ENCODE peak calls at places on chromosome 2, in seven cellular contexts. One of them, this sample, is unnamed. For H3K9me3, the result is how much of the 10 kb centered on the place peaks cover.

GRCh38 chr2:54979645-54980044 is 70.6 kb downstream of the RTN4 start:
- DNase-seq in stomach: peak
- DNase-seq in tibial nerve: no peak
- DNase-seq in transverse colon: peak
- DNase-seq in SK-N-SH: no peak
- DNase-seq in sigmoid colon: no peak
- DNase-seq in A549: no peak
- DNase-seq in this sample: no peak

GRCh38 chr2:217329023-217329431 is 469.2 kb upstream of the TNP1 start:
- DNase-seq in A549: no peak
- DNase-seq in transverse colon: no peak
- DNase-seq in sigmoid colon: no peak
- DNase-seq in stomach: no peak
- DNase-seq in tibial nerve: no peak
- DNase-seq in SK-N-SH: no peak
- DNase-seq in this sample: no peak

GRCh38 chr2:142769761-142770160 is 107.7 kb upstream of the KYNU start:
- DNase-seq in sigmoid colon: no peak
- DNase-seq in transverse colon: no peak
- DNase-seq in SK-N-SH: no peak
- DNase-seq in tibial nerve: no peak
- DNase-seq in stomach: no peak
- DNase-seq in A549: no peak
- DNase-seq in this sample: no peak

GRCh38 chr2:15875969-15876705 is 64.2 kb upstream of the MYCN start:
- DNase-seq in stomach: no peak
- DNase-seq in SK-N-SH: no peak
- DNase-seq in transverse colon: no peak
- DNase-seq in tibial nerve: no peak
- DNase-seq in A549: no peak
- DNase-seq in sigmoid colon: no peak
- DNase-seq in this sample: no peak

GRCh38 chr2:204407209-204408070 is 137.8 kb upstream of the PARD3B start:
- DNase-seq in A549: peak
- DNase-seq in transverse colon: no peak
- DNase-seq in tibial nerve: no peak
- DNase-seq in SK-N-SH: peak
- DNase-seq in sigmoid colon: no peak
- DNase-seq in stomach: no peak
- DNase-seq in this sample: no peak

GRCh38 chr2:6885968-6886367 is 8.4 kb downstream of the RSAD2 start:
- DNase-seq in SK-N-SH: no peak
- DNase-seq in tibial nerve: no peak
- DNase-seq in transverse colon: no peak
- DNase-seq in A549: no peak
- DNase-seq in stomach: no peak
- DNase-seq in sigmoid colon: no peak
- DNase-seq in this sample: no peak

GRCh38 chr2:84996909-84997308 is 25.9 kb downstream of the KCMF1 start:
- DNase-seq in transverse colon: no peak
- DNase-seq in A549: no peak
- DNase-seq in sigmoid colon: no peak
- DNase-seq in tibial nerve: no peak
- DNase-seq in SK-N-SH: no peak
- DNase-seq in stomach: no peak
- DNase-seq in this sample: no peak

GRCh38 chr2:121682396-121683298 is 33.4 kb upstream of the CLASP1 start:
- DNase-seq in stomach: no peak
- DNase-seq in A549: no peak
- DNase-seq in transverse colon: no peak
- DNase-seq in sigmoid colon: peak
- DNase-seq in SK-N-SH: no peak
- DNase-seq in tibial nerve: no peak
- DNase-seq in this sample: no peak

GRCh38 chr2:236738030-236738429 is 168.4 kb downstream of the ACKR3 start:
- DNase-seq in A549: no peak
- DNase-seq in transverse colon: no peak
- DNase-seq in SK-N-SH: no peak
- DNase-seq in stomach: no peak
- DNase-seq in tibial nerve: no peak
- DNase-seq in sigmoid colon: no peak
- DNase-seq in this sample: no peak

GRCh38 chr2:96970248-96970875 is 16.0 kb downstream of the FAM178B start:
- DNase-seq in A549: no peak
- DNase-seq in SK-N-SH: no peak
- DNase-seq in sigmoid colon: no peak
- DNase-seq in transverse colon: peak
- DNase-seq in stomach: peak
- DNase-seq in tibial nerve: no peak
- DNase-seq in this sample: no peak

GRCh38 chr2:224689539-224689938 is 26.6 kb downstream of the CCDC195 start:
- DNase-seq in transverse colon: no peak
- DNase-seq in SK-N-SH: no peak
- DNase-seq in A549: no peak
- DNase-seq in tibial nerve: no peak
- DNase-seq in stomach: no peak
- DNase-seq in sigmoid colon: no peak
- DNase-seq in this sample: no peak

GRCh38 chr2:38750011-38750792 is 959 bp downstream of the SRSF7 start:
- DNase-seq in stomach: peak
- DNase-seq in tibial nerve: peak
- DNase-seq in transverse colon: peak
- DNase-seq in sigmoid colon: peak
- DNase-seq in A549: peak
- DNase-seq in SK-N-SH: peak
- DNase-seq in this sample: no peak

GRCh38 chr2:64003239-64003638 is 16.0 kb downstream of the VPS54 start:
- DNase-seq in sigmoid colon: no peak
- DNase-seq in transverse colon: no peak
- DNase-seq in SK-N-SH: no peak
- DNase-seq in A549: no peak
- DNase-seq in tibial nerve: no peak
- DNase-seq in stomach: no peak
- DNase-seq in this sample: no peak

GRCh38 chr2:64000630-64001381 is 18.4 kb downstream of the VPS54 start:
- DNase-seq in tibial nerve: no peak
- DNase-seq in stomach: no peak
- DNase-seq in sigmoid colon: no peak
- DNase-seq in SK-N-SH: no peak
- DNase-seq in A549: peak
- DNase-seq in transverse colon: no peak
- DNase-seq in this sample: no peak

GRCh38 chr2:64005707-64006356 is 13.4 kb downstream of the VPS54 start:
- DNase-seq in sigmoid colon: no peak
- DNase-seq in tibial nerve: no peak
- DNase-seq in SK-N-SH: no peak
- DNase-seq in stomach: no peak
- DNase-seq in A549: no peak
- DNase-seq in transverse colon: no peak
- DNase-seq in this sample: no peak

GRCh38 chr2:63999049-63999448 is 20.2 kb downstream of the VPS54 start:
- DNase-seq in transverse colon: no peak
- DNase-seq in sigmoid colon: no peak
- DNase-seq in A549: no peak
- DNase-seq in tibial nerve: no peak
- DNase-seq in stomach: no peak
- DNase-seq in SK-N-SH: no peak
- DNase-seq in this sample: no peak

GRCh38 chr2:64001382-64002101 is 17.7 kb downstream of the VPS54 start:
- DNase-seq in transverse colon: no peak
- DNase-seq in A549: no peak
- DNase-seq in SK-N-SH: no peak
- DNase-seq in tibial nerve: no peak
- DNase-seq in sigmoid colon: no peak
- DNase-seq in stomach: no peak
- DNase-seq in this sample: no peak
- H3K9me3 ChIP-seq in transverse colon: under half
- H3K9me3 ChIP-seq in A549: under half
- H3K9me3 ChIP-seq in SK-N-SH: under half
- H3K9me3 ChIP-seq in tibial nerve: under half
- H3K9me3 ChIP-seq in sigmoid colon: under half
- H3K9me3 ChIP-seq in stomach: under half
- H3K9me3 ChIP-seq in this sample: under half

GRCh38 chr2:161381581-161381980 is 34.5 kb upstream of the TBR1 start:
- DNase-seq in SK-N-SH: no peak
- DNase-seq in transverse colon: no peak
- DNase-seq in sigmoid colon: no peak
- DNase-seq in A549: no peak
- DNase-seq in stomach: no peak
- DNase-seq in tibial nerve: no peak
- DNase-seq in this sample: no peak

GRCh38 chr2:161384864-161385263 is 31.2 kb upstream of the TBR1 start:
- DNase-seq in stomach: no peak
- DNase-seq in A549: no peak
- DNase-seq in transverse colon: no peak
- DNase-seq in tibial nerve: no peak
- DNase-seq in sigmoid colon: no peak
- DNase-seq in SK-N-SH: no peak
- DNase-seq in this sample: no peak

GRCh38 chr2:161388146-161388779 is 27.8 kb upstream of the TBR1 start:
- DNase-seq in transverse colon: no peak
- DNase-seq in stomach: no peak
- DNase-seq in A549: no peak
- DNase-seq in SK-N-SH: no peak
- DNase-seq in tibial nerve: no peak
- DNase-seq in sigmoid colon: no peak
- DNase-seq in this sample: no peak

GRCh38 chr2:161382747-161383146 is 33.4 kb upstream of the TBR1 start:
- DNase-seq in SK-N-SH: no peak
- DNase-seq in tibial nerve: no peak
- DNase-seq in sigmoid colon: no peak
- DNase-seq in stomach: no peak
- DNase-seq in A549: no peak
- DNase-seq in transverse colon: no peak
- DNase-seq in this sample: no peak

DNA sequence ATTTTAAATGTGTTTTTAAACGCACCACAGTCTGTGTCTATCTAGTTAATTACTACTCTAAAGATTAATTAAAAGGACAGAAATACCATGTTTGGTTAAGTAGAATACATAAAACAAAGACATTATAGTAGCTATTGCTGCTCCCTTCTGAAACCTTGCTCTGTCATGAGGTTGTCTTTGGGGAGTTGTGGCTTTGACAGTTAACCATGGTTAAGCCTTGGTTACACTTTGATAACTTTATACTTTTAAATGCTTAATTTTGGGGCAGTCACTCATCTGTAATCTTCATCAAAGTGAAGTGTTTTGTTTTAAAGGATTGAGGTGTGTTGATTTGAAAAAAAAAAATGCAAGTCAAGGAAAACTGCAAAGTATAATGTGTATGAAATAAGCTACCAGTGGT is 29.9 kb upstream of the TBR1 start:
- DNase-seq in stomach: no peak
- DNase-seq in SK-N-SH: no peak
- DNase-seq in sigmoid colon: no peak
- DNase-seq in transverse colon: no peak
- DNase-seq in tibial nerve: no peak
- DNase-seq in A549: no peak
- DNase-seq in this sample: no peak
- TF ChIP-seq EP300 in stomach: no peak
- TF ChIP-seq EP300 in SK-N-SH: no peak
- TF ChIP-seq EP300 in sigmoid colon: no peak
- TF ChIP-seq EP300 in transverse colon: no peak
- TF ChIP-seq EP300 in tibial nerve: no peak
- TF ChIP-seq EP300 in A549: no peak
- TF ChIP-seq EP300 in this sample: no peak

DNA sequence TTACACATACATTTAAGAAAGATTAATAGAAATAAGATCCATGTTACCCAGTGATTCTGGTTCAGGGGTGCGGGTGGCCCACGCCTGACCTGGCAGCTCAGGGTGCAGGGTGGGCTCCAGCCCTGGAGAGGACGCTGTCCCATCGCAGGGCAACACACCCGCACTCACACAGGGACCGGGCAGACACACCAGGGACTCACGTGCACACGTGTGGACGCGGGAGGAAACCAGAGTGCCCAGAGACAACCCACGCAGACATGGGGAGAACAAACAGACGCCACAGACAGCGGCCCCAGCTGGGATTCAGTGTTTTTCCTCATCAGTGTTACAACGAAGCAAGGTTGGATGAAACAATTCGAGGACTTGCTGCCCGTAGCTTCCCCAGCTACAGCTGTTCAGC is 8.4 kb upstream of the ALLC start:
- DNase-seq in transverse colon: no peak
- DNase-seq in SK-N-SH: no peak
- DNase-seq in tibial nerve: no peak
- DNase-seq in A549: no peak
- DNase-seq in sigmoid colon: no peak
- DNase-seq in stomach: no peak
- DNase-seq in this sample: no peak
- H3K27ac ChIP-seq in transverse colon: no peak
- H3K27ac ChIP-seq in SK-N-SH: no peak
- H3K27ac ChIP-seq in tibial nerve: no peak
- H3K27ac ChIP-seq in A549: no peak
- H3K27ac ChIP-seq in sigmoid colon: no peak
- H3K27ac ChIP-seq in stomach: no peak
- H3K27ac ChIP-seq in this sample: no peak

GRCh38 chr2:89848114-89848513 is 1156.6 kb downstream of the RPIA start:
- DNase-seq in SK-N-SH: no peak
- DNase-seq in stomach: no peak
- DNase-seq in sigmoid colon: no peak
- DNase-seq in transverse colon: no peak
- DNase-seq in A549: no peak
- DNase-seq in tibial nerve: no peak
- DNase-seq in this sample: no peak
- H3K9me3 ChIP-seq in SK-N-SH: under half
- H3K9me3 ChIP-seq in stomach: under half
- H3K9me3 ChIP-seq in sigmoid colon: under half
- H3K9me3 ChIP-seq in transverse colon: under half
- H3K9me3 ChIP-seq in A549: under half
- H3K9me3 ChIP-seq in tibial nerve: under half
- H3K9me3 ChIP-seq in this sample: under half

DNA sequence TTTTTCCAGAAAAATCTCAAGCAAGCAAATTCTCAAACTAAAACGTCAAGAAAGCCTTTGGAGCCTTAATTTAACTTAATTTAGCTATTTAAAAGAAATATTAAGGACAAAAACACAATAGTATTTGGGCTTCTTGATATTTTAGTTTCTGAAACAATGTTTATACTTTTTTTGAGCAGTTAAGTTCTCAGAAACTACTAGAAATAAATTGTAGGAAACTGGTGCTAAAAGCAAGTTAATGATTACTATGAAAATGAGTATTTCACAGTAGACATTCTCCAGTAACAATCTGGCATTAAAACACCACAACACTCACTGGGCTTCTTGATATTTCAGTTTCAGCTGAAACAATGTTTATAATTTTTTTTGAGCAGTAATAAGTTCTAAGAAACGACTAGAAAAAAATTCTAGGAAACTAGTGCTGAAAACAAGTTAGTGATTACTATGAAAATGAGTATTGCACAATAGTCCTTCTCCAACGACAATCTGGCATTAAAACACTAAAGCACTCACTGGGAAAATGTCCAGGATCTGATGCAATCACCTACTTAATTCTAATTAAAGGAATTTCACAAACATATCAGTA is 45.1 kb downstream of the TRAK2 start:
- DNase-seq in transverse colon: no peak
- DNase-seq in tibial nerve: no peak
- DNase-seq in sigmoid colon: no peak
- DNase-seq in SK-N-SH: no peak
- DNase-seq in A549: no peak
- DNase-seq in stomach: no peak
- DNase-seq in this sample: no peak
- TF ChIP-seq EP300 in transverse colon: no peak
- TF ChIP-seq EP300 in tibial nerve: peak
- TF ChIP-seq EP300 in sigmoid colon: no peak
- TF ChIP-seq EP300 in SK-N-SH: peak
- TF ChIP-seq EP300 in A549: no peak
- TF ChIP-seq EP300 in stomach: no peak
- TF ChIP-seq EP300 in this sample: no peak